ENCODE peak calls at places on chromosomes 3 and 15, in four cellular contexts. R, U, N and X are unnamed samples.

GRCh38 chr3:51391075-51391565 is at the start of gene RBM15B:
- DNase-seq in R (peak), U (peak), N (peak), X (peak)

GRCh38 chr3:45055032-45055410 is 28.9 kb downstream of the CLEC3B start:
- DNase-seq in R (peak), U (no peak), N (no peak), X (peak)

GRCh38 chr3:49721861-49722781 is 1.6 kb downstream of the GMPPB start:
- DNase-seq in R (no peak), U (peak), N (no peak), X (no peak)

GRCh38 chr3:79572930-79573329 is 194.9 kb downstream of the ROBO1 start:
- DNase-seq in R (no peak), U (no peak), N (no peak), X (no peak)

GRCh38 chr15:67977690-67978089 is 76.4 kb upstream of the PIAS1 start:
- DNase-seq in R (no peak), U (no peak), N (no peak), X (no peak)

GRCh38 chr3:29275309-29275708 is 5.6 kb upstream of the RBMS3 start:
- DNase-seq in R (peak), U (no peak), N (no peak), X (peak)

GRCh38 chr15:70048578-70048977 is 49.1 kb downstream of the TLE3 start:
- DNase-seq in R (no peak), U (peak), N (no peak), X (no peak)

GRCh38 chr3:183354325-183354831 is 74.0 kb downstream of the MCF2L2 start:
- DNase-seq in R (no peak), U (no peak), N (no peak), X (no peak)

GRCh38 chr3:7280318-7280717 is 419.4 kb downstream of the GRM7 start:
- DNase-seq in R (no peak), U (no peak), N (no peak), X (no peak)

GRCh38 chr15:63532307-63532744 is 27.9 kb downstream of the USP3 start:
- DNase-seq in R (no peak), U (no peak), N (no peak), X (no peak)

GRCh38 chr3:119160361-119160760 is 13.0 kb upstream of the UPK1B start:
- DNase-seq in R (peak), U (no peak), N (no peak), X (peak)

GRCh38 chr15:79093352-79093935 is 2.9 kb upstream of the RASGRF1 start:
- DNase-seq in R (no peak), U (no peak), N (no peak), X (no peak)

GRCh38 chr3:25664066-25664809 is 469 bp downstream of the TOP2B start:
- DNase-seq in R (no peak), U (peak), N (peak), X (peak)

GRCh38 chr3:13088020-13089006 is 15.1 kb upstream of the IQSEC1 start:
- DNase-seq in R (no peak), U (no peak), N (no peak), X (no peak)

GRCh38 chr3:157499342-157499963 is 3.8 kb downstream of the VEPH1 start:
- DNase-seq in R (peak), U (peak), N (peak), X (peak)

GRCh38 chr3:40875581-40875980 is 323.7 kb upstream of the CTNNB1 start:
- DNase-seq in R (no peak), U (no peak), N (no peak), X (no peak)

GRCh38 chr3:134309987-134310700 is 59.5 kb upstream of the RYK start:
- DNase-seq in R (no peak), U (no peak), N (no peak), X (no peak)

GRCh38 chr3:71388535-71389120 is 194.9 kb downstream of the FOXP1 start:
- DNase-seq in R (no peak), U (no peak), N (no peak), X (no peak)

GRCh38 chr15:51775967-51776816 is 24.8 kb downstream of the TMOD2 start:
- DNase-seq in R (peak), U (no peak), N (peak), X (peak)

GRCh38 chr15:66452971-66453580 is 44.5 kb downstream of the SNAPC5 start:
- DNase-seq in R (no peak), U (no peak), N (no peak), X (no peak)

GRCh38 chr3:59796486-59796885 is 746.7 kb upstream of the CFAP20DC start:
- DNase-seq in R (no peak), U (no peak), N (no peak), X (no peak)

GRCh38 chr15:63752979-63753378 is 80.8 kb downstream of the HERC1 start:
- DNase-seq in R (no peak), U (no peak), N (no peak), X (no peak)

GRCh38 chr15:79025201-79025600 is 65.4 kb downstream of the RASGRF1 start:
- DNase-seq in R (no peak), U (no peak), N (peak), X (no peak)

GRCh38 chr3:62051506-62051905 is 321.8 kb downstream of the FEZF2 start:
- DNase-seq in R (peak), U (peak), N (peak), X (peak)

GRCh38 chr15:43771816-43772215 is 5.0 kb downstream of the ELL3 start:
- DNase-seq in R (peak), U (no peak), N (no peak), X (peak)

GRCh38 chr3:58254144-58254543 is 16.6 kb downstream of the ABHD6 start:
- DNase-seq in R (no peak), U (no peak), N (no peak), X (no peak)